ENCODE peak calls at places on chromosomes 12 and 14, in ten cellular contexts. P, H, E, Y, O, N, F, V, X and D are unnamed samples.

GRCh38 chr12:25829192-25829591 is 129.3 kb upstream of the RASSF8 start:
- DNase-seq in Y (peak; percentile 82), N (peak; percentile 98), X (no peak), F (no peak), H (peak; percentile 70), V (peak; percentile 1), E (no peak), P (no peak), O (no peak), D (no peak)

GRCh38 chr14:102891556-102891955 is 30.9 kb upstream of the AMN start:
- DNase-seq in Y (no peak), P (no peak), F (no peak), X (no peak), E (no peak), N (peak; percentile 34), H (no peak), V (no peak), O (no peak), D (no peak)

GRCh38 chr12:21330682-21331253 is 3.9 kb downstream of the SLCO1A2 start:
- DNase-seq in O (no peak), Y (no peak), F (no peak), H (no peak), X (no peak), P (no peak), V (no peak), E (no peak), N (no peak), D (no peak)

GRCh38 chr14:89399594-89400068 is 17.4 kb downstream of the FOXN3 start:
- DNase-seq in E (peak; percentile 75), O (no peak), Y (no peak), F (no peak), V (peak; percentile 79), P (no peak), H (no peak), X (no peak), N (peak; percentile 92), D (no peak)

GRCh38 chr12:113439606-113440030 is 17.4 kb downstream of the SDSL start:
- DNase-seq in O (no peak), F (peak; percentile 44), E (peak; percentile 80), N (peak; percentile 52), H (no peak), X (no peak), V (no peak), P (no peak), Y (no peak), D (no peak)

GRCh38 chr12:78406776-78407335 is 457.7 kb upstream of the SYT1 start:
- DNase-seq in E (no peak), V (no peak), N (peak; percentile 12), Y (no peak), X (no peak), H (no peak), O (no peak), P (no peak), F (no peak), D (no peak)

GRCh38 chr14:33364536-33364935 is 425.9 kb downstream of the NPAS3 start:
- DNase-seq in P (no peak), O (no peak), F (no peak), H (no peak), V (no peak), Y (no peak), N (no peak), X (no peak), E (no peak), D (no peak)

GRCh38 chr14:74257078-74257987 is 18.1 kb downstream of the VSX2 start:
- DNase-seq in X (no peak), F (peak; percentile 83), Y (no peak), P (peak; percentile 76), V (no peak), O (peak; percentile 89), E (peak; percentile 95), N (peak; percentile 38), H (no peak), D (no peak)

GRCh38 chr12:106672308-106673085 is 89.7 kb downstream of the RFX4 start:
- DNase-seq in N (peak; percentile 6), Y (no peak), O (no peak), P (no peak), X (no peak), H (no peak), F (no peak), E (no peak), V (no peak), D (no peak)

GRCh38 chr14:73720636-73721035 is 6.5 kb upstream of the PNMA1 start:
- DNase-seq in F (no peak), X (no peak), Y (no peak), O (no peak), V (no peak), N (no peak), H (no peak), P (no peak), E (peak; percentile 71), D (no peak)

GRCh38 chr12:114238808-114239207 is 167.1 kb downstream of the TBX5 start:
- DNase-seq in Y (no peak), V (no peak), O (no peak), X (peak; percentile 77), F (no peak), N (peak; percentile 93), H (no peak), P (no peak), E (no peak), D (no peak)

GRCh38 chr12:24127919-24128721 is 178.7 kb upstream of the SOX5 start:
- DNase-seq in E (no peak), N (no peak), P (no peak), O (no peak), V (no peak), Y (no peak), F (no peak), X (no peak), H (no peak), D (no peak)

GRCh38 chr12:76083246-76083735 is 1.2 kb downstream of the NAP1L1 start:
- DNase-seq in O (no peak), Y (no peak), V (no peak), H (no peak), N (no peak), F (no peak), X (no peak), E (no peak), P (no peak), D (no peak)

GRCh38 chr14:70804556-70805162 is 4.7 kb downstream of the MAP3K9 start:
- DNase-seq in O (no peak), N (peak; percentile 24), V (no peak), F (no peak), E (no peak), H (no peak), P (no peak), Y (no peak), X (no peak), D (no peak)

GRCh38 chr12:111842556-111843396 is 748 bp downstream of the MAPKAPK5 start:
- DNase-seq in O (no peak), F (no peak), H (no peak), V (no peak), Y (peak; percentile 29), N (peak; percentile 17), P (no peak), E (no peak), X (no peak), D (no peak)

DNA sequence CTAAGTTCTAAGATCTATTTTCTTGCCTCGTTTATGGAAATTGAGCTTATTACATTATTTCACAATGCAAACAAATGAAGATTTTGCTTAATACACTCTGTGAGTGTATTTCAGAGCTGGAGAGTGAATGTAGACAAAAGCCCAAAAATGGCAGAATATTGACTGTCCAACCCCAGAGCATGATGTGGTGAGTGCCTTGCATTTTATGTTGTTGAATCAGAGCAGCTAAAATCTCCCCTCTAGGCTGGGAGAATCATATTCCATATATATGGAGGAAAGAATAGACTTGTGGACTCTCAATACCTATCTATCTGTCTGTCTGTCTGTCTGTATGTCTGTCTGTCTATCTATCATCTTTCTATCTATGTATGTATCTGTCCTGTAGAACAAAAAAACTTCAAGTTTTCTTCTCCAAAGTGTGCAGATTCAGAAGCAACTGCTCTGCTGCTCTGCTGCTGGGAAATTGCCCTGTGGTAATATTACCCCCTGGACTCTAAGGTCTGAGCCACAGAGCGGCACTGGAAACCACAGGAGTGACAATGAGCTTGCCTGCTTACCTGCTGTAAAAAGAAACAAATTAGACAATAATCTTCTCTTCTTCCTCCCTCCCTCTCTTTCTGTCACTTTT is 209.4 kb upstream of the PRICKLE1 start:
- DNase-seq in E (no peak), V (peak; percentile 65), O (no peak), F (no peak), N (peak; percentile 48), H (no peak), X (no peak), P (no peak), Y (peak; percentile 20), D (no peak)
- TF ChIP-seq CTCF in E (no peak), V (no peak), O (no peak), F (no peak), N (no peak), H (no peak), X (no peak), P (no peak), Y (no peak), D (no peak)

DNA sequence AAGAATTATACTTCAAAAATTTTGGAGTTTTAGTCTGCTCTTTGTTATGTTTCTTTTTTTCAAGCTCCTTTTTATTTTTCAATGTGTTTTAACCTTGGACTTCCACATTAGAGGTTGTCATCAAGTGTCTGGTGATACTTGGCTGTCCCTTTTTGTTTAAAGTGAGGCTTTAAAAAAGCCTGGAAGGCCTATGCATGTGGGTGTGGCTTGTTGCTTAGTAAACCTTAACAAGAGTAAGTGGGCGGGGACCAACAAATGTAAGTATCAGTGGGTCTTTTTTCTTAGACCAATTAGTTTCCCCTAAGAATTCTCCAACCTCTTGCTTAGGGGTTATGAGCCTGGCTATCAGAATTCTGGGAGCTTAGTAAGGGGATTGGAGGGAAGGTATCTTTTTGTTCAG is 26.4 kb downstream of the HCFC2 start:
- DNase-seq in V (no peak), O (no peak), H (no peak), X (no peak), E (no peak), P (no peak), N (no peak), Y (no peak), F (no peak), D (no peak)
- H3K36me3 ChIP-seq in V (no peaks in the 10 kb centered on the region), O (no peaks in the 10 kb centered on the region), H (peaks cover 79% of the 10 kb centered on the region), X (peaks cover 97% of the 10 kb centered on the region), E (peaks cover 66% of the 10 kb centered on the region), P (peaks cover 90% of the 10 kb centered on the region), N (peaks cover 41% of the 10 kb centered on the region), Y (peaks cover 9% of the 10 kb centered on the region), F (peaks cover 64% of the 10 kb centered on the region), D (no peaks in the 10 kb centered on the region)

DNA sequence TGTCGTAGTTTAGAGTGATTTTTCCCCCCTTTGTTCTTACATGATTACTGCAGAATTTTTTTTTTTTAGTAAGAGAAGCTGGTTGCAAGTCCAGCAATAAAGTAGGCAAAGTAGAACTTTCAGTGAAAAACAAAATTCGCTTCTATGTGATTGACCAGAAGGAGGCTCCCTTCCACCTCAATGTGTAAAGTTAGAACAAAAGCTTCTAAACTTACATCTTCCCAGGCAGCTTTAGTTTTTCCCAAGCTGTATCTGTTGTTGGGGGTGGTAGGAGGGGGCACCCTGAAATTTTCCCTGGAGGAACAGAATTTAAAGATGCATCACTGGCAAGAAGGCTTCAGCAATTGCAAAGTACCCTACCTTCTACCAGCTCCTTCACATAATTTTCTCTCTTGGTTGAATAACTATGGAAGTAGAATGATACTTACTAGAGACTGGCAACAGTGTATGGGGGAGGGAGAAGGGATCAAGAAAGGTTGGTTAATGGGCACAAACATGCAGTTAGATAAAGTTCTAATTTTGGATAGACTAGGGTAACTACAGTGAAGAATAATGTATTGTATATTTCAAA is 87.3 kb upstream of the E2F7 start:
- DNase-seq in E (no peak), V (no peak), X (no peak), O (no peak), F (no peak), Y (peak; percentile 19), P (no peak), N (peak; percentile 73), H (no peak), D (no peak)
- TF ChIP-seq CTCF in E (peak; percentile 77), V (peak; percentile 43), X (peak; percentile 67), O (no peak), F (peak; percentile 39), Y (peak; percentile 48), P (peak; percentile 47), N (peak; percentile 65), H (peak; percentile 17), D (no peak)

GRCh38 chr12:131986847-131987398 is 37.2 kb downstream of the EP400 start:
- DNase-seq in H (no peak), X (no peak), O (no peak), Y (no peak), N (no peak), F (no peak), E (no peak), V (no peak), P (no peak), D (no peak)
- H3K36me3 ChIP-seq in H (peaks cover 70% of the 10 kb centered on the region), X (peaks cover 92% of the 10 kb centered on the region), O (no peaks in the 10 kb centered on the region), Y (peaks cover 22% of the 10 kb centered on the region), N (peaks cover 32% of the 10 kb centered on the region), F (peaks cover 91% of the 10 kb centered on the region), E (peaks cover 62% of the 10 kb centered on the region), V (peaks cover 4% of the 10 kb centered on the region), P (peaks cover 92% of the 10 kb centered on the region), D (no peaks in the 10 kb centered on the region)